ENCODE peak calls at places on chromosome 6, in five cellular contexts. One of them, this sample, is unnamed.

GRCh38 chr6:162442675-162443074 is 284.9 kb downstream of the PRKN start:
- DNase-seq in T-helper 9 cell: no peak
- DNase-seq in upper lobe of left lung: no peak
- DNase-seq in Panc1: no peak
- DNase-seq in endothelial cell: peak
- DNase-seq in this sample: no peak

GRCh38 chr6:129659590-129660345 is 50.2 kb downstream of the ARHGAP18 start:
- DNase-seq in upper lobe of left lung: no peak
- DNase-seq in T-helper 9 cell: no peak
- DNase-seq in Panc1: no peak
- DNase-seq in endothelial cell: no peak
- DNase-seq in this sample: no peak

GRCh38 chr6:36914227-36914794 is 28.6 kb downstream of the C6orf89 start:
- DNase-seq in Panc1: peak
- DNase-seq in endothelial cell: peak
- DNase-seq in upper lobe of left lung: peak
- DNase-seq in T-helper 9 cell: peak
- DNase-seq in this sample: no peak

GRCh38 chr6:143744593-143745151 is 66.9 kb downstream of the PHACTR2 start:
- DNase-seq in Panc1: no peak
- DNase-seq in endothelial cell: no peak
- DNase-seq in upper lobe of left lung: no peak
- DNase-seq in T-helper 9 cell: no peak
- DNase-seq in this sample: no peak

GRCh38 chr6:36032245-36032644 is 4.6 kb downstream of the MAPK14 start:
- DNase-seq in upper lobe of left lung: no peak
- DNase-seq in T-helper 9 cell: no peak
- DNase-seq in endothelial cell: no peak
- DNase-seq in Panc1: no peak
- DNase-seq in this sample: no peak

GRCh38 chr6:38796850-38797249 is 81.7 kb downstream of the DNAH8 start:
- DNase-seq in endothelial cell: no peak
- DNase-seq in upper lobe of left lung: no peak
- DNase-seq in T-helper 9 cell: no peak
- DNase-seq in Panc1: no peak
- DNase-seq in this sample: no peak

GRCh38 chr6:99138445-99138844 is 190.7 kb upstream of the FBXL4 start:
- DNase-seq in endothelial cell: no peak
- DNase-seq in upper lobe of left lung: no peak
- DNase-seq in Panc1: no peak
- DNase-seq in T-helper 9 cell: no peak
- DNase-seq in this sample: no peak

GRCh38 chr6:33914519-33915120 is 110.8 kb upstream of the MLN start:
- DNase-seq in Panc1: no peak
- DNase-seq in T-helper 9 cell: peak
- DNase-seq in upper lobe of left lung: no peak
- DNase-seq in endothelial cell: no peak
- DNase-seq in this sample: peak

GRCh38 chr6:26216015-26216885 is 129.0 kb downstream of the HFE start:
- DNase-seq in Panc1: peak
- DNase-seq in endothelial cell: peak
- DNase-seq in T-helper 9 cell: peak
- DNase-seq in upper lobe of left lung: peak
- DNase-seq in this sample: peak

GRCh38 chr6:33375143-33375649 is 16.4 kb upstream of the KIFC1 start:
- DNase-seq in endothelial cell: no peak
- DNase-seq in T-helper 9 cell: no peak
- DNase-seq in Panc1: no peak
- DNase-seq in upper lobe of left lung: peak
- DNase-seq in this sample: no peak

GRCh38 chr6:96777113-96777512 is 60.2 kb downstream of the GPR63 start:
- DNase-seq in upper lobe of left lung: no peak
- DNase-seq in Panc1: no peak
- DNase-seq in T-helper 9 cell: no peak
- DNase-seq in endothelial cell: no peak
- DNase-seq in this sample: no peak

GRCh38 chr6:47278545-47278944 is 31.2 kb downstream of the TNFRSF21 start:
- DNase-seq in T-helper 9 cell: no peak
- DNase-seq in upper lobe of left lung: no peak
- DNase-seq in endothelial cell: no peak
- DNase-seq in Panc1: no peak
- DNase-seq in this sample: no peak

GRCh38 chr6:163725008-163725941 is 310.8 kb downstream of the QKI start:
- DNase-seq in Panc1: no peak
- DNase-seq in T-helper 9 cell: no peak
- DNase-seq in upper lobe of left lung: no peak
- DNase-seq in endothelial cell: no peak
- DNase-seq in this sample: no peak

GRCh38 chr6:73942581-73942980 is 246.6 kb downstream of the CD109 start:
- DNase-seq in upper lobe of left lung: no peak
- DNase-seq in T-helper 9 cell: no peak
- DNase-seq in Panc1: peak
- DNase-seq in endothelial cell: no peak
- DNase-seq in this sample: no peak

GRCh38 chr6:169972736-169973135 is 221.3 kb downstream of the ERMARD start:
- DNase-seq in upper lobe of left lung: no peak
- DNase-seq in Panc1: no peak
- DNase-seq in T-helper 9 cell: no peak
- DNase-seq in endothelial cell: no peak
- DNase-seq in this sample: no peak

GRCh38 chr6:46850781-46851180 is 57.6 kb downstream of the MEP1A start:
- DNase-seq in T-helper 9 cell: no peak
- DNase-seq in Panc1: no peak
- DNase-seq in endothelial cell: no peak
- DNase-seq in upper lobe of left lung: no peak
- DNase-seq in this sample: no peak

GRCh38 chr6:25306379-25306778 is 27.2 kb downstream of the CARMIL1 start:
- DNase-seq in upper lobe of left lung: no peak
- DNase-seq in T-helper 9 cell: no peak
- DNase-seq in Panc1: no peak
- DNase-seq in endothelial cell: no peak
- DNase-seq in this sample: no peak

GRCh38 chr6:13289789-13290318 is 38.5 kb downstream of the TBC1D7 start:
- DNase-seq in Panc1: no peak
- DNase-seq in upper lobe of left lung: no peak
- DNase-seq in endothelial cell: no peak
- DNase-seq in T-helper 9 cell: no peak
- DNase-seq in this sample: no peak

GRCh38 chr6:20827798-20828197 is 293.5 kb downstream of the CDKAL1 start:
- DNase-seq in upper lobe of left lung: no peak
- DNase-seq in T-helper 9 cell: no peak
- DNase-seq in Panc1: no peak
- DNase-seq in endothelial cell: no peak
- DNase-seq in this sample: no peak

GRCh38 chr6:147905721-147906120 is 397.2 kb downstream of the SAMD5 start:
- DNase-seq in Panc1: no peak
- DNase-seq in upper lobe of left lung: no peak
- DNase-seq in endothelial cell: no peak
- DNase-seq in T-helper 9 cell: no peak
- DNase-seq in this sample: no peak

GRCh38 chr6:134593887-134594286 is 276.0 kb upstream of the SGK1 start:
- DNase-seq in T-helper 9 cell: no peak
- DNase-seq in upper lobe of left lung: peak
- DNase-seq in Panc1: no peak
- DNase-seq in endothelial cell: no peak
- DNase-seq in this sample: no peak

GRCh38 chr6:132912273-132912672 is 97.9 kb downstream of the RPS12 start:
- DNase-seq in Panc1: no peak
- DNase-seq in T-helper 9 cell: no peak
- DNase-seq in upper lobe of left lung: no peak
- DNase-seq in endothelial cell: no peak
- DNase-seq in this sample: no peak

GRCh38 chr6:32627831-32628230 is 9.4 kb upstream of the HLA-DQA1 start:
- DNase-seq in T-helper 9 cell: peak
- DNase-seq in endothelial cell: no peak
- DNase-seq in upper lobe of left lung: peak
- DNase-seq in Panc1: no peak
- DNase-seq in this sample: peak

GRCh38 chr6:38396209-38396608 is 243.5 kb downstream of the BTBD9 start:
- DNase-seq in endothelial cell: no peak
- DNase-seq in upper lobe of left lung: no peak
- DNase-seq in Panc1: no peak
- DNase-seq in T-helper 9 cell: no peak
- DNase-seq in this sample: no peak

GRCh38 chr6:166760288-166760687 is 133.2 kb upstream of the RPS6KA2 start:
- DNase-seq in endothelial cell: no peak
- DNase-seq in Panc1: no peak
- DNase-seq in upper lobe of left lung: no peak
- DNase-seq in T-helper 9 cell: peak
- DNase-seq in this sample: peak

GRCh38 chr6:110689275-110689935 is 125.9 kb downstream of the CDK19 start:
- DNase-seq in endothelial cell: no peak
- DNase-seq in T-helper 9 cell: no peak
- DNase-seq in upper lobe of left lung: no peak
- DNase-seq in Panc1: no peak
- DNase-seq in this sample: no peak

GRCh38 chr6:15285682-15286294 is 39.9 kb downstream of the JARID2 start:
- DNase-seq in Panc1: no peak
- DNase-seq in upper lobe of left lung: no peak
- DNase-seq in endothelial cell: no peak
- DNase-seq in T-helper 9 cell: no peak
- DNase-seq in this sample: no peak

GRCh38 chr6:72784071-72784470 is 162.2 kb downstream of the KCNQ5 start:
- DNase-seq in Panc1: no peak
- DNase-seq in T-helper 9 cell: no peak
- DNase-seq in endothelial cell: no peak
- DNase-seq in upper lobe of left lung: no peak
- DNase-seq in this sample: no peak

GRCh38 chr6:127554435-127555006 is 22.5 kb upstream of the C6orf58 start:
- DNase-seq in T-helper 9 cell: no peak
- DNase-seq in endothelial cell: peak
- DNase-seq in upper lobe of left lung: no peak
- DNase-seq in Panc1: no peak
- DNase-seq in this sample: no peak

GRCh38 chr6:167238169-167238693 is 52.9 kb upstream of the UNC93A start:
- DNase-seq in upper lobe of left lung: no peak
- DNase-seq in endothelial cell: no peak
- DNase-seq in T-helper 9 cell: no peak
- DNase-seq in Panc1: no peak
- DNase-seq in this sample: no peak

GRCh38 chr6:112470950-112471349 is 123.8 kb downstream of the RFPL4B start:
- DNase-seq in T-helper 9 cell: no peak
- DNase-seq in endothelial cell: no peak
- DNase-seq in Panc1: no peak
- DNase-seq in upper lobe of left lung: no peak
- DNase-seq in this sample: no peak

GRCh38 chr6:37486440-37486839 is 13.3 kb downstream of the CCDC167 start:
- DNase-seq in upper lobe of left lung: no peak
- DNase-seq in T-helper 9 cell: no peak
- DNase-seq in Panc1: no peak
- DNase-seq in endothelial cell: no peak
- DNase-seq in this sample: no peak

GRCh38 chr6:56073315-56073714 is 174.1 kb downstream of the COL21A1 start:
- DNase-seq in T-helper 9 cell: no peak
- DNase-seq in endothelial cell: no peak
- DNase-seq in Panc1: no peak
- DNase-seq in upper lobe of left lung: no peak
- DNase-seq in this sample: no peak

GRCh38 chr6:143555071-143555492 is 43.6 kb upstream of the FUCA2 start:
- DNase-seq in upper lobe of left lung: no peak
- DNase-seq in endothelial cell: no peak
- DNase-seq in T-helper 9 cell: no peak
- DNase-seq in Panc1: no peak
- DNase-seq in this sample: no peak

GRCh38 chr6:108904731-108905130 is 56.5 kb downstream of the ARMC2 start:
- DNase-seq in Panc1: no peak
- DNase-seq in T-helper 9 cell: no peak
- DNase-seq in endothelial cell: no peak
- DNase-seq in upper lobe of left lung: no peak
- DNase-seq in this sample: peak

GRCh38 chr6:137802408-137803182 is 64.5 kb upstream of the TNFAIP3 start:
- DNase-seq in upper lobe of left lung: no peak
- DNase-seq in T-helper 9 cell: no peak
- DNase-seq in Panc1: no peak
- DNase-seq in endothelial cell: no peak
- DNase-seq in this sample: no peak

GRCh38 chr6:165178056-165178455 is 131.3 kb downstream of the C6orf118 start:
- DNase-seq in endothelial cell: no peak
- DNase-seq in Panc1: no peak
- DNase-seq in upper lobe of left lung: no peak
- DNase-seq in T-helper 9 cell: no peak
- DNase-seq in this sample: no peak

GRCh38 chr6:45605971-45606370 is 228.2 kb upstream of the SUPT3H start:
- DNase-seq in T-helper 9 cell: no peak
- DNase-seq in upper lobe of left lung: no peak
- DNase-seq in endothelial cell: no peak
- DNase-seq in Panc1: no peak
- DNase-seq in this sample: no peak

GRCh38 chr6:139482184-139482751 is 107.8 kb upstream of the CITED2 start:
- DNase-seq in Panc1: no peak
- DNase-seq in upper lobe of left lung: no peak
- DNase-seq in T-helper 9 cell: no peak
- DNase-seq in endothelial cell: no peak
- DNase-seq in this sample: no peak

GRCh38 chr6:80872194-80872950 is 765.9 kb downstream of the BCKDHB start:
- DNase-seq in Panc1: no peak
- DNase-seq in endothelial cell: no peak
- DNase-seq in T-helper 9 cell: no peak
- DNase-seq in upper lobe of left lung: no peak
- DNase-seq in this sample: no peak